ENCODE peak calls at places on chromosomes 1 and 21, in eight cellular contexts. One of them, this sample, is unnamed.

GRCh38 chr1:53541761-53542550 is 82.8 kb downstream of the DMRTB1 start:
- DNase-seq in MM.1S: peak; percentile 13
- DNase-seq in neural progenitor cell: peak; percentile 54
- DNase-seq in endothelial cell of umbilical vein: no peak
- DNase-seq in kidney: peak; percentile 91
- DNase-seq in GM23248: peak; percentile 98
- DNase-seq in IMR-90: peak; percentile 90
- DNase-seq in SK-N-SH: no peak
- DNase-seq in this sample: no peak

GRCh38 chr1:1291023-1291528 is 10.8 kb downstream of the SCNN1D start:
- DNase-seq in MM.1S: no peak
- DNase-seq in neural progenitor cell: no peak
- DNase-seq in endothelial cell of umbilical vein: no peak
- DNase-seq in kidney: no peak
- DNase-seq in GM23248: peak; percentile 31
- DNase-seq in IMR-90: no peak
- DNase-seq in SK-N-SH: no peak
- DNase-seq in this sample: peak; percentile 58

GRCh38 chr21:38459490-38459889 is 38.8 kb downstream of the ERG start:
- DNase-seq in MM.1S: no peak
- DNase-seq in neural progenitor cell: no peak
- DNase-seq in endothelial cell of umbilical vein: no peak
- DNase-seq in kidney: no peak
- DNase-seq in GM23248: no peak
- DNase-seq in IMR-90: no peak
- DNase-seq in SK-N-SH: no peak
- DNase-seq in this sample: no peak

GRCh38 chr1:38334930-38335592 is 288.5 kb upstream of the POU3F1 start:
- DNase-seq in MM.1S: no peak
- DNase-seq in neural progenitor cell: no peak
- DNase-seq in endothelial cell of umbilical vein: no peak
- DNase-seq in kidney: no peak
- DNase-seq in GM23248: no peak
- DNase-seq in IMR-90: no peak
- DNase-seq in SK-N-SH: no peak
- DNase-seq in this sample: no peak

GRCh38 chr1:204348722-204349121 is 11.0 kb downstream of the PLEKHA6 start:
- DNase-seq in MM.1S: no peak
- DNase-seq in neural progenitor cell: peak; percentile 60
- DNase-seq in endothelial cell of umbilical vein: peak; percentile 35
- DNase-seq in kidney: peak; percentile 95
- DNase-seq in GM23248: peak; percentile 87
- DNase-seq in IMR-90: peak; percentile 62
- DNase-seq in SK-N-SH: peak; percentile 80
- DNase-seq in this sample: peak; percentile 84

GRCh38 chr1:232317336-232317735 is 312.6 kb downstream of the SIPA1L2 start:
- DNase-seq in MM.1S: no peak
- DNase-seq in neural progenitor cell: no peak
- DNase-seq in endothelial cell of umbilical vein: no peak
- DNase-seq in kidney: no peak
- DNase-seq in GM23248: no peak
- DNase-seq in IMR-90: no peak
- DNase-seq in SK-N-SH: no peak
- DNase-seq in this sample: no peak

GRCh38 chr1:162055062-162055461 is 14.4 kb upstream of the NOS1AP start:
- DNase-seq in MM.1S: no peak
- DNase-seq in neural progenitor cell: no peak
- DNase-seq in endothelial cell of umbilical vein: peak; percentile 95
- DNase-seq in kidney: no peak
- DNase-seq in GM23248: peak; percentile 88
- DNase-seq in IMR-90: peak; percentile 87
- DNase-seq in SK-N-SH: no peak
- DNase-seq in this sample: no peak

GRCh38 chr1:15106608-15107007 is 46.9 kb upstream of the TMEM51 start:
- DNase-seq in MM.1S: no peak
- DNase-seq in neural progenitor cell: no peak
- DNase-seq in endothelial cell of umbilical vein: no peak
- DNase-seq in kidney: no peak
- DNase-seq in GM23248: no peak
- DNase-seq in IMR-90: no peak
- DNase-seq in SK-N-SH: no peak
- DNase-seq in this sample: peak; percentile 46

GRCh38 chr1:41678141-41678878 is 193.8 kb upstream of the EDN2 start:
- DNase-seq in MM.1S: no peak
- DNase-seq in neural progenitor cell: no peak
- DNase-seq in endothelial cell of umbilical vein: no peak
- DNase-seq in kidney: no peak
- DNase-seq in GM23248: peak; percentile 63
- DNase-seq in IMR-90: peak; percentile 86
- DNase-seq in SK-N-SH: no peak
- DNase-seq in this sample: no peak

GRCh38 chr21:45859041-45859761 is 122.4 kb upstream of the COL6A1 start:
- DNase-seq in MM.1S: no peak
- DNase-seq in neural progenitor cell: no peak
- DNase-seq in endothelial cell of umbilical vein: no peak
- DNase-seq in kidney: no peak
- DNase-seq in GM23248: no peak
- DNase-seq in IMR-90: no peak
- DNase-seq in SK-N-SH: no peak
- DNase-seq in this sample: no peak

GRCh38 chr1:114344656-114345055 is 166.3 kb downstream of the TRIM33 start:
- DNase-seq in MM.1S: no peak
- DNase-seq in neural progenitor cell: no peak
- DNase-seq in endothelial cell of umbilical vein: no peak
- DNase-seq in kidney: no peak
- DNase-seq in GM23248: no peak
- DNase-seq in IMR-90: peak; percentile 89
- DNase-seq in SK-N-SH: no peak
- DNase-seq in this sample: no peak

DNA sequence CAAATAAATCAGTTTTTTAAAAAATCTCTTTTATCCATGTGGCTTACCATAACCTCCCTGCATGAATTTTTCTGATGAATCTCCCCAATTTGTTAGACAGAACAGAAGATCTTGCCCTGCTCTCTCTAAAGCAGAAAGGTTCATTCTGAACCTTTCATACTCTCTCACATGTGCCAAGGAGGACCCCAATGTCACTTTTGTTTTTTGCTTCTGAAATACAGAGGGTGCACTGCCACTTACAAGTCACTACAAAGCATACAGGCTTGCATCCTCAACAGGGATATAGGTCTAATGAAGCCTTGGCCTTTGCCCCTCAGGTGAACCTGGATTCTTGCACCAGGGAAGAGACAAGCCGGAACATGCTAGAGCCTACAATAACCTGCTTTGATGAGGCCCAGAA is 4.8 kb downstream of the RGS4 start:
- DNase-seq in MM.1S: no peak
- DNase-seq in neural progenitor cell: no peak
- DNase-seq in endothelial cell of umbilical vein: no peak
- DNase-seq in kidney: no peak
- DNase-seq in GM23248: no peak
- DNase-seq in IMR-90: no peak
- DNase-seq in SK-N-SH: no peak
- DNase-seq in this sample: no peak
- H3K27ac ChIP-seq in MM.1S: no peak overlapping the region
- H3K27ac ChIP-seq in neural progenitor cell: no peak overlapping the region
- H3K27ac ChIP-seq in endothelial cell of umbilical vein: no peak overlapping the region
- H3K27ac ChIP-seq in kidney: no peak overlapping the region
- H3K27ac ChIP-seq in GM23248: no peak overlapping the region
- H3K27ac ChIP-seq in IMR-90: no peak overlapping the region
- H3K27ac ChIP-seq in SK-N-SH: peak overlapping the region; percentile 99
- H3K27ac ChIP-seq in this sample: no peak overlapping the region

GRCh38 chr1:34858901-34859441 is 578 bp downstream of the SMIM12 start:
- DNase-seq in MM.1S: peak; percentile 14
- DNase-seq in neural progenitor cell: no peak
- DNase-seq in endothelial cell of umbilical vein: peak; percentile 80
- DNase-seq in kidney: no peak
- DNase-seq in GM23248: peak; percentile 74
- DNase-seq in IMR-90: peak; percentile 28
- DNase-seq in SK-N-SH: no peak
- DNase-seq in this sample: peak; percentile 28

GRCh38 chr1:34851431-34852105 is 8.0 kb downstream of the SMIM12 start:
- DNase-seq in MM.1S: no peak
- DNase-seq in neural progenitor cell: no peak
- DNase-seq in endothelial cell of umbilical vein: peak; percentile 90
- DNase-seq in kidney: peak; percentile 82
- DNase-seq in GM23248: no peak
- DNase-seq in IMR-90: no peak
- DNase-seq in SK-N-SH: no peak
- DNase-seq in this sample: no peak

GRCh38 chr1:34852677-34853217 is 6.8 kb downstream of the SMIM12 start:
- DNase-seq in MM.1S: peak; percentile 93
- DNase-seq in neural progenitor cell: peak; percentile 95
- DNase-seq in endothelial cell of umbilical vein: peak; percentile 98
- DNase-seq in kidney: peak; percentile 92
- DNase-seq in GM23248: peak; percentile 94
- DNase-seq in IMR-90: peak; percentile 95
- DNase-seq in SK-N-SH: peak; percentile 91
- DNase-seq in this sample: peak; percentile 93

GRCh38 chr1:34859442-34860200 is at the start of gene SMIM12:
- DNase-seq in MM.1S: peak; percentile 96
- DNase-seq in neural progenitor cell: peak; percentile 93
- DNase-seq in endothelial cell of umbilical vein: peak; percentile 93
- DNase-seq in kidney: peak; percentile 97
- DNase-seq in GM23248: peak; percentile 98
- DNase-seq in IMR-90: peak; percentile 90
- DNase-seq in SK-N-SH: peak; percentile 99
- DNase-seq in this sample: peak; percentile 97

DNA sequence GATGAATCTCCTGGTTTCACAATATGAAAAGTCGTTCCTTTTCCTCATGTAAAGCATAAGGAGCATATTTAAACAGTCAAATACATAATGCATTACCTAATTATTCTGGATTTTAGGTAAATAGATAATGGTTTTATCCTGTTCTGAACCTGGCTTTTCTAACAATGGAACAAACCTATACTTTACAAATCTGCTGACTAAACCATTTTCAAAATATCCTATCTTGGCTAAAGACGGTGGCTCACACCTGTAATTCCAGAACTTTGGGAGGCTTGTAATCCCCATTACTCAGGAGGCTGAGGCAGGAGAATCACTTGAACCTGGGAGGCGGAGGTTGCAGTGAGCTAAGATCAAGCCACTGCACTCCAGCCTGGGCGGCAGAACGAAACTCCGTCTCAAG is 2.9 kb downstream of the SMIM12 start:
- DNase-seq in MM.1S: no peak
- DNase-seq in neural progenitor cell: no peak
- DNase-seq in endothelial cell of umbilical vein: no peak
- DNase-seq in kidney: no peak
- DNase-seq in GM23248: no peak
- DNase-seq in IMR-90: no peak
- DNase-seq in SK-N-SH: no peak
- DNase-seq in this sample: no peak
- H3K36me3 ChIP-seq in MM.1S: peaks cover 5% of the 10 kb centered on the region
- H3K36me3 ChIP-seq in neural progenitor cell: no peaks in the 10 kb centered on the region
- H3K36me3 ChIP-seq in endothelial cell of umbilical vein: peaks cover 7% of the 10 kb centered on the region
- H3K36me3 ChIP-seq in kidney: peaks cover 9% of the 10 kb centered on the region
- H3K36me3 ChIP-seq in GM23248: no peaks in the 10 kb centered on the region
- H3K36me3 ChIP-seq in IMR-90: peaks cover 14% of the 10 kb centered on the region
- H3K36me3 ChIP-seq in SK-N-SH: peaks cover 24% of the 10 kb centered on the region
- H3K36me3 ChIP-seq in this sample: peaks cover 7% of the 10 kb centered on the region

GRCh38 chr1:198206292-198206691 is 49.5 kb downstream of the NEK7 start:
- DNase-seq in MM.1S: no peak
- DNase-seq in neural progenitor cell: no peak
- DNase-seq in endothelial cell of umbilical vein: no peak
- DNase-seq in kidney: no peak
- DNase-seq in GM23248: no peak
- DNase-seq in IMR-90: no peak
- DNase-seq in SK-N-SH: no peak
- DNase-seq in this sample: no peak

GRCh38 chr1:198203434-198203833 is 46.6 kb downstream of the NEK7 start:
- DNase-seq in MM.1S: no peak
- DNase-seq in neural progenitor cell: no peak
- DNase-seq in endothelial cell of umbilical vein: no peak
- DNase-seq in kidney: no peak
- DNase-seq in GM23248: peak; percentile 23
- DNase-seq in IMR-90: peak; percentile 61
- DNase-seq in SK-N-SH: no peak
- DNase-seq in this sample: no peak

GRCh38 chr1:198205021-198205684 is 48.4 kb downstream of the NEK7 start:
- DNase-seq in MM.1S: no peak
- DNase-seq in neural progenitor cell: no peak
- DNase-seq in endothelial cell of umbilical vein: no peak
- DNase-seq in kidney: no peak
- DNase-seq in GM23248: peak; percentile 23
- DNase-seq in IMR-90: peak; percentile 45
- DNase-seq in SK-N-SH: no peak
- DNase-seq in this sample: no peak

GRCh38 chr1:198199105-198199504 is 42.3 kb downstream of the NEK7 start:
- DNase-seq in MM.1S: peak; percentile 50
- DNase-seq in neural progenitor cell: no peak
- DNase-seq in endothelial cell of umbilical vein: no peak
- DNase-seq in kidney: no peak
- DNase-seq in GM23248: no peak
- DNase-seq in IMR-90: no peak
- DNase-seq in SK-N-SH: no peak
- DNase-seq in this sample: no peak

DNA sequence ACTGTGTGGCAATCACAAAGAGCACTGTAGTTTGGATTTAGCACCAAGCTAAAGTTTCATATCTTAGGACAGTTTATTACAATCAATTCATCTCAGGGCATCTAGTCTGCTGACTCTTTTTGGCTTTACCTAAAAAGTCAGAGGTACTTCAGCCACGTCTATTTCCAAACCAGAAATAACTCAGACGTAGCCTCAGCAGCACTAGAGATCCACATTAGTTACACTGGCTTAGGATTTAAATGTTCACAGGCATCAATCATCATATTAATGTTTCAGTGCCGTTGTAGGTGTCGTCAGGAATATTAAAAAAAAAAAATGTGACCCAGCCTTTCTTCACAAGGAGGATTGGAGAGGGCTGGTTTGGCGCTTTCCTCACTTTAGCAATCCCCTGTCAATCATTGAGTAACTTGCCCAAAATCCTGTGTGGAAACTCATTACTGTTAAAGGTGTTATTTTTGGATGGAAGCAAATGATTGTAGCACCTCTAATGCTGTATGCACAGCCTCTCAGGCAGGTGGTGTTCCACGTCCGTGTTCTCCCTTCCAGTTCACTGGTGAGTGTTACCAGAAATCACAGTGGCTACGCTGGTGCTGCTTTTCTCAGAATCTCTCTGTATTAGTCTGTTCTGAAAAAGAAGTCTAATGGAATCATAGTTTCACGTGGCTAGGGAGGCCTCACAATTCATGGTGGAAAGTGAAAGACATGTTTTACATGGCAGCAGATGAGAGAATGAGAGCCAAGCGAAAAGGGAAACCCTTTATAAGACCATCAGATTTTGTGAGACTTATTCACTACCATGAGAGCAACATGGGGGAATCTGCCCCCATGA is 45.4 kb downstream of the NEK7 start:
- DNase-seq in MM.1S: peak; percentile 14
- DNase-seq in neural progenitor cell: no peak
- DNase-seq in endothelial cell of umbilical vein: no peak
- DNase-seq in kidney: no peak
- DNase-seq in GM23248: no peak
- DNase-seq in IMR-90: no peak
- DNase-seq in SK-N-SH: no peak
- DNase-seq in this sample: no peak
- H3K9ac ChIP-seq in MM.1S: no peak overlapping the region
- H3K9ac ChIP-seq in neural progenitor cell: no peak overlapping the region
- H3K9ac ChIP-seq in endothelial cell of umbilical vein: no peak overlapping the region
- H3K9ac ChIP-seq in kidney: no peak overlapping the region
- H3K9ac ChIP-seq in GM23248: no peak overlapping the region
- H3K9ac ChIP-seq in IMR-90: no peak overlapping the region
- H3K9ac ChIP-seq in SK-N-SH: no peak overlapping the region
- H3K9ac ChIP-seq in this sample: no peak overlapping the region

GRCh38 chr1:44995467-44996238 is 9.3 kb upstream of the EIF2B3 start:
- DNase-seq in MM.1S: no peak
- DNase-seq in neural progenitor cell: no peak
- DNase-seq in endothelial cell of umbilical vein: no peak
- DNase-seq in kidney: no peak
- DNase-seq in GM23248: no peak
- DNase-seq in IMR-90: no peak
- DNase-seq in SK-N-SH: no peak
- DNase-seq in this sample: no peak
- H3K27ac ChIP-seq in MM.1S: no peak overlapping the region
- H3K27ac ChIP-seq in neural progenitor cell: no peak overlapping the region
- H3K27ac ChIP-seq in endothelial cell of umbilical vein: no peak overlapping the region
- H3K27ac ChIP-seq in kidney: no peak overlapping the region
- H3K27ac ChIP-seq in GM23248: no peak overlapping the region
- H3K27ac ChIP-seq in IMR-90: no peak overlapping the region
- H3K27ac ChIP-seq in SK-N-SH: no peak overlapping the region
- H3K27ac ChIP-seq in this sample: no peak overlapping the region

This sample was measured in colonic mucosa.